ENCODE peak calls at places on chromosomes 12 and 14, in four cellular contexts. V is H9, Z is IMR-90, S is H1. O is an unnamed sample.

GRCh38 chr14:75794615-75795038 is 133.6 kb downstream of the TTLL5 start:
- DNase-seq in V (no peak), Z (peak), S (no peak), O (peak)

GRCh38 chr12:53327435-53328042 is 6.1 kb upstream of the AAAS start:
- DNase-seq in V (no peak), S (no peak), Z (no peak), O (no peak)

GRCh38 chr12:107242189-107242588 is 148.8 kb upstream of the CRY1 start:
- DNase-seq in Z (peak), V (no peak), S (no peak), O (no peak)

GRCh38 chr12:13114251-13115052 is 11.0 kb upstream of the GSG1 start:
- DNase-seq in S (no peak), Z (no peak), V (no peak), O (peak)

GRCh38 chr14:36519431-36520321 is at the start of gene NKX2-1:
- DNase-seq in Z (no peak), S (no peak), V (peak), O (peak)

GRCh38 chr14:105348169-105348944 is 33.8 kb downstream of the PACS2 start:
- DNase-seq in S (no peak), Z (no peak), V (no peak), O (no peak)

GRCh38 chr12:115916910-115917668 is 360.4 kb downstream of the MED13L start:
- DNase-seq in Z (no peak), S (peak), V (peak), O (peak)

GRCh38 chr12:68240079-68240478 is 13.3 kb downstream of the IL22 start:
- DNase-seq in V (no peak), Z (peak), S (no peak), O (peak)

GRCh38 chr14:99234366-99234765 is 37.6 kb downstream of the BCL11B start:
- DNase-seq in Z (no peak), S (no peak), V (no peak), O (peak)

GRCh38 chr12:121917950-121918678 is at the start of gene CFAP251:
- DNase-seq in V (peak), Z (peak), S (peak), O (peak)

GRCh38 chr14:88168498-88169165 is 154.4 kb downstream of the KCNK10 start:
- DNase-seq in Z (peak), V (peak), S (no peak), O (peak)

GRCh38 chr12:112166051-112167015 is 41.0 kb downstream of the TRAFD1 start:
- DNase-seq in Z (no peak), V (no peak), S (no peak), O (no peak)

GRCh38 chr14:52015411-52016030 is 26.2 kb downstream of the RTRAF start:
- DNase-seq in V (peak), Z (peak), S (no peak), O (peak)

DNA sequence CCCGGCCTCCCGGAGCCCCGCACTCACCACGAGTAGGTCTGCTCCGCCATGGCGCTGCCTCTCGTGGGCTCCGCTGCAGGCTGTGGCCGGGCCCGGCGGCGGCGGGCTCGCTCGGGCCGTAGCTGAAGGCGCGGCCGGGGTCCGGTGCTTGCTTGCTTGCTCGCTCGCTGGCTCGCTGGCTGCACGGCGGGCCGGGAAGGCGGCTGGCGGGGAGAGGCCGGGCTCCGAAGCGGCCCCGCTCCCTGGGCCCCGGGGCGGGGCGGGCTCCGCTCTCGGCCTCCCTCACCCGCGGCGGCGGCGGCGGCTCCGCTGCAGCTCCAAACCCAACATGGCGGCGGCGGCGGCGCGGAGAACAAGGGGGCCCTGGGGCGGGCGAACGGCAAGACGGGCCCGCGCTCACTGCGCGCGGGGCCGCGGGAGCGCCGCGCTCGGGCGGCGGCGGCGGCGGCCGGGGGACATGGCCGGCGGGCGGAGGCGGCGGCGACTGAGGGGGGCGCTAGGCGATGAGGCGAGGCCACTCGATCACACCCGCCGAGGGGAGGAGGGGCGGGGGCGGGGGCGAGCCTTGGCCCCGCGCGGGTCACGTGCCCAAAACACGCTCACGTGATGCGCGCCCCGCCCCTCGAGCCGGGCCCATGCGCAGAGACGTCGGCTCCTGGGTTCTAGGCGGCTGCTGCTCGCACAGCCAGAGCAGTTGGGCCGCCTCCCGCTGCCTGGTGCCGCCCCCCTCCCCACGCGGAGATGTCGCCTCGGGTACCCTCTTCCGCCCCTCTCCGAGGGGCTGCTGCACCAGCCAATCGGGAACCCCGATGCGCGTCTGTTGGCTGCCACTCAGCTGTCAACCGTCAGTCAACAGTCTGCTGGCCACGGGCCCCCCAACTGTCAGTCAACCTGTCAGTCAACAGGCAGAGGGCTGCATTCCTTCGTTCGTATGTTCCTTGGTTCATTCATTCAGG is at the start of gene SPPL3:
- DNase-seq in V (peak), S (peak), Z (peak), O (peak)
- H2BK15ac ChIP-seq in V (no peak), S (no peak), Z (peak), O (no peak)

DNA sequence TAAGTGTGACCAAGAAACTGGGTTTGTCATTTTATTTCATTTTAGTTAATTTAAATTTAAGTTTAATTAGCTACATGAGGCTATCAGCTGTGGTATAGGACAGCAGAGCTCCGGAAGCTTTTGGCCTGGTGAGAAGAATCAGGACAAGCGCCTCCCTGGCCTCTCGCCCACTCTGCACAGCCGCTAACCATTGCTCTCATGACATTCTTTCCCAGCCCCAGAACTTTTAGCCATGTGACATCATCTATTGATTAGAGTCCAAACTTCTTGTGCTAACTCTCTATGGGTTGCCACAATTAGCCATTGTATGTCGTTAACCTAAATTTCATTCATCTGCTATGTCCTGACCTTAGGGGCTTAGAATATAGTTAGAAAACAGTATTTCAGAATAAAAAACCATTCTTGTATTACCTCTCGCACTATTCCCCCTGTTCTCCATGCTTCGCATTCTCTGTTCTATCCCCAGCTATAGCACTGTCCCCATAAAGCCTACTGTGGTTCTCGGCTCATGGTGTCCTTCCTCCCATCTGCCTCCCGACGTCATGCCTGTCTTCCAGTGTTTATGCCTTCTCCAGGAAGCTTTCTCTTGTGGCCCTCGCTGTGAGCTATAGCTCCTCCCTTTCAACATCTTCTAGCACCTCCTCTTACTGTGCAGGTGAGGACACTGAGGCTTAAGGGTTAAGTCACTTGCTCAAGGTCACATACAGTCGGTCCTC is 23.5 kb downstream of the SSH1 start:
- DNase-seq in S (no peak), Z (peak), V (no peak), O (no peak)
- H2BK15ac ChIP-seq in S (no peak), Z (peak), V (no peak), O (no peak)

GRCh38 chr14:68553326-68553725 is 239.5 kb downstream of the ZFP36L1 start:
- DNase-seq in S (no peak), V (peak), Z (no peak), O (no peak)
- H2BK15ac ChIP-seq in S (no peak), V (no peak), Z (peak), O (no peak)

GRCh38 chr12:31874961-31875608 is 84.1 kb upstream of the RESF1 start:
- DNase-seq in S (no peak), Z (peak), V (peak), O (peak)
- H2BK15ac ChIP-seq in S (no peak), Z (peak), V (no peak), O (no peak)

GRCh38 chr14:68661226-68662225 is 131.3 kb downstream of the ZFP36L1 start:
- DNase-seq in V (no peak), S (no peak), Z (no peak), O (no peak)

GRCh38 chr14:68660495-68660894 is 132.4 kb downstream of the ZFP36L1 start:
- DNase-seq in V (no peak), S (no peak), Z (no peak), O (no peak)

GRCh38 chr14:68658029-68658509 is 134.8 kb downstream of the ZFP36L1 start:
- DNase-seq in Z (no peak), V (no peak), S (no peak), O (no peak)

GRCh38 chr14:68657300-68658028 is 135.4 kb downstream of the ZFP36L1 start:
- DNase-seq in S (no peak), V (peak), Z (no peak), O (no peak)

DNA sequence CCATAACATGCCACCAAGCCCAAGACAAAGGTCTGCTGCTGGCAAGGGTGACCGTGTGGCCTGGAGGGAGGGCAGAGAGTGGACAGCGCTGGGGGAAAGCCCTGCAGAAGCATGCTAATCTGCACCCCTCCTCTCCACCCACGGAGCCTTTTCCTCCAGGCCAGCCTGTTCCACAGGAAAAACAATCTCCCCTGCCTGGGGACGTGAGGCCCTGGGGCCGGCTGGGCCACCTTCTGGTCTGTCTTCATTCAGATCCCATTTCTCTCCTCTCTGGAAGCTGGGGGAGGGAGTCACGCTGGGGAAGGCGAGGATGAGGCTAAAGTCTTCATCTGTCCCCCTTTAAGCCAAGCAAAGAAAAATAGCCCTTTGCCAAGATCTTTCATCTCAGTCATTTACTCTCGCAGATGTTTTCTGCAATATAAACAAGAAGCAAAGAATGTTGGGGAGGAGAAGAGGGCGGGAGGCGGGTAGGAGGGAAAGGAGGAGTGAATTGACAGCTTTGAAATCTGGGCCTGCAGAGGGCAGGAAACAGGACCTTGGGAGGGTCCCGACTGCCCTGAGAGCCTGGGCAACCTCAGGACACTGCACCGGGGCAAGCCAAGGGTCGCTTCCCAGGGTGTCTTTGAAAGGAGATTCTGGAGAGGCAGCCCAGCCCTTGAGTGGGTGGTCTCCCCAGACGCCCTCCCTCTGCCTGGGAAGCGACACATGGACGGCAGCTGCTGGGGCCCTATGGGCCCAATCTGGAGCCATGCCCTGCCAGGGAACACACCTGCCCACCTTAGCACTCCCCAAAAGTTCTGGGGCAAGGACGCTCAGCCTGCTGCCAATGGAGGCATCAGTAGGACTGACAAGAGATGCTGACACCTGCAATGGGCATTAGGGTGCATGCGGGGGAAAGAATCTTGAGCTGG is 133.6 kb downstream of the ZFP36L1 start:
- DNase-seq in S (no peak), Z (peak), V (peak), O (no peak)
- H2BK15ac ChIP-seq in S (no peak), Z (peak), V (no peak), O (no peak)

GRCh38 chr12:1838994-1839365 is 18.6 kb downstream of the LRTM2 start:
- DNase-seq in V (no peak), S (no peak), Z (no peak), O (no peak)

GRCh38 chr12:1837541-1838206 is 17.3 kb downstream of the LRTM2 start:
- DNase-seq in S (no peak), V (no peak), Z (peak), O (no peak)

GRCh38 chr12:1836854-1837411 is 16.6 kb downstream of the LRTM2 start:
- DNase-seq in V (no peak), S (no peak), Z (no peak), O (no peak)

GRCh38 chr12:1839464-1839863 is 19.1 kb downstream of the LRTM2 start:
- DNase-seq in S (no peak), V (no peak), Z (no peak), O (no peak)

GRCh38 chr12:1838223-1838993 is 18.0 kb downstream of the LRTM2 start:
- DNase-seq in S (no peak), V (no peak), Z (no peak), O (no peak)
- H2BK15ac ChIP-seq in S (no peak), V (no peak), Z (no peak), O (no peak)

GRCh38 chr12:63779498-63780481 is at the start of gene RXYLT1:
- DNase-seq in Z (peak), S (peak), V (peak), O (peak)
- H2BK15ac ChIP-seq in Z (peak), S (peak), V (no peak), O (no peak)

GRCh38 chr12:123268850-123269249 is 2.8 kb downstream of the CDK2AP1 start:
- DNase-seq in V (no peak), Z (no peak), S (no peak), O (no peak)
- H2BK15ac ChIP-seq in V (no peak), Z (peak), S (peak), O (no peak)

GRCh38 chr12:51216652-51217051 is 1.2 kb downstream of the POU6F1 start:
- DNase-seq in S (no peak), V (no peak), Z (no peak), O (no peak)

GRCh38 chr12:51219345-51219744 is 1.5 kb upstream of the POU6F1 start:
- DNase-seq in V (no peak), Z (no peak), S (no peak), O (no peak)

GRCh38 chr12:51218607-51219161 is 822 bp upstream of the POU6F1 start:
- DNase-seq in Z (no peak), S (no peak), V (peak), O (peak)

GRCh38 chr12:51217133-51217967 is 512 bp downstream of the POU6F1 start:
- DNase-seq in S (no peak), V (peak), Z (no peak), O (peak)

GRCh38 chr12:51217968-51218606 is at the start of gene POU6F1:
- DNase-seq in Z (peak), S (peak), V (peak), O (peak)
- H2BK15ac ChIP-seq in Z (peak), S (peak), V (no peak), O (peak)

GRCh38 chr14:101579372-101580080 is 18.2 kb downstream of the DIO3 start:
- DNase-seq in S (no peak), Z (no peak), V (no peak), O (no peak)
- H2BK15ac ChIP-seq in S (no peak), Z (no peak), V (no peak), O (no peak)